ENCODE peak calls at places on chromosomes 6 and 20, in eight cellular contexts. One of them, this sample, is unnamed.

GRCh38 chr20:61043681-61044080 is 208.4 kb upstream of the CDH4 start:
- DNase-seq in glomerular endothelial cell: no peak
- DNase-seq in A172: no peak
- DNase-seq in H7: no peak
- DNase-seq in left ventricle myocardium superior: no peak
- DNase-seq in CD14-positive monocyte: no peak
- DNase-seq in Daoy: no peak
- DNase-seq in hypothalamus: no peak
- DNase-seq in this sample: no peak

GRCh38 chr6:104118274-104118673 is 741.4 kb downstream of the HACE1 start:
- DNase-seq in glomerular endothelial cell: peak
- DNase-seq in hypothalamus: no peak
- DNase-seq in left ventricle myocardium superior: no peak
- DNase-seq in H7: no peak
- DNase-seq in CD14-positive monocyte: no peak
- DNase-seq in Daoy: no peak
- DNase-seq in A172: no peak
- DNase-seq in this sample: no peak

GRCh38 chr6:169810066-169810989 is 58.9 kb downstream of the ERMARD start:
- DNase-seq in H7: peak
- DNase-seq in glomerular endothelial cell: no peak
- DNase-seq in Daoy: peak
- DNase-seq in A172: no peak
- DNase-seq in CD14-positive monocyte: no peak
- DNase-seq in hypothalamus: no peak
- DNase-seq in left ventricle myocardium superior: no peak
- DNase-seq in this sample: peak

GRCh38 chr6:117531346-117531745 is 48.9 kb downstream of the DCBLD1 start:
- DNase-seq in Daoy: peak
- DNase-seq in hypothalamus: no peak
- DNase-seq in A172: peak
- DNase-seq in H7: no peak
- DNase-seq in glomerular endothelial cell: no peak
- DNase-seq in CD14-positive monocyte: no peak
- DNase-seq in left ventricle myocardium superior: no peak
- DNase-seq in this sample: no peak

GRCh38 chr20:63706027-63706695 is 1.6 kb downstream of the ARFRP1 start:
- DNase-seq in hypothalamus: no peak
- DNase-seq in CD14-positive monocyte: no peak
- DNase-seq in Daoy: no peak
- DNase-seq in left ventricle myocardium superior: peak
- DNase-seq in H7: no peak
- DNase-seq in glomerular endothelial cell: no peak
- DNase-seq in A172: no peak
- DNase-seq in this sample: no peak

GRCh38 chr6:15389079-15389758 is 143.3 kb downstream of the JARID2 start:
- DNase-seq in A172: no peak
- DNase-seq in Daoy: no peak
- DNase-seq in hypothalamus: no peak
- DNase-seq in H7: no peak
- DNase-seq in left ventricle myocardium superior: no peak
- DNase-seq in CD14-positive monocyte: no peak
- DNase-seq in glomerular endothelial cell: no peak
- DNase-seq in this sample: no peak

GRCh38 chr6:17179246-17180073 is 77.6 kb downstream of the STMND1 start:
- DNase-seq in glomerular endothelial cell: no peak
- DNase-seq in H7: no peak
- DNase-seq in hypothalamus: no peak
- DNase-seq in CD14-positive monocyte: no peak
- DNase-seq in A172: peak
- DNase-seq in left ventricle myocardium superior: no peak
- DNase-seq in Daoy: peak
- DNase-seq in this sample: no peak

GRCh38 chr6:35596448-35597442 is 84.0 kb upstream of the TULP1 start:
- DNase-seq in H7: no peak
- DNase-seq in glomerular endothelial cell: peak
- DNase-seq in left ventricle myocardium superior: no peak
- DNase-seq in CD14-positive monocyte: no peak
- DNase-seq in A172: peak
- DNase-seq in Daoy: peak
- DNase-seq in hypothalamus: no peak
- DNase-seq in this sample: no peak

GRCh38 chr6:159119835-159120234 is 49.4 kb upstream of the FNDC1 start:
- DNase-seq in Daoy: no peak
- DNase-seq in hypothalamus: no peak
- DNase-seq in A172: no peak
- DNase-seq in glomerular endothelial cell: no peak
- DNase-seq in left ventricle myocardium superior: no peak
- DNase-seq in CD14-positive monocyte: peak
- DNase-seq in H7: no peak
- DNase-seq in this sample: no peak

GRCh38 chr6:26351544-26351953 is 13.4 kb upstream of the BTN3A2 start:
- DNase-seq in glomerular endothelial cell: peak
- DNase-seq in CD14-positive monocyte: peak
- DNase-seq in H7: no peak
- DNase-seq in A172: peak
- DNase-seq in hypothalamus: no peak
- DNase-seq in left ventricle myocardium superior: no peak
- DNase-seq in Daoy: peak
- DNase-seq in this sample: peak

GRCh38 chr6:133590196-133590595 is 298.7 kb upstream of the TCF21 start:
- DNase-seq in H7: no peak
- DNase-seq in CD14-positive monocyte: no peak
- DNase-seq in Daoy: no peak
- DNase-seq in left ventricle myocardium superior: no peak
- DNase-seq in glomerular endothelial cell: no peak
- DNase-seq in A172: no peak
- DNase-seq in hypothalamus: no peak
- DNase-seq in this sample: no peak

GRCh38 chr6:143575440-143575839 is 63.9 kb upstream of the FUCA2 start:
- DNase-seq in H7: peak
- DNase-seq in CD14-positive monocyte: peak
- DNase-seq in glomerular endothelial cell: peak
- DNase-seq in Daoy: peak
- DNase-seq in A172: peak
- DNase-seq in left ventricle myocardium superior: no peak
- DNase-seq in hypothalamus: peak
- DNase-seq in this sample: peak

GRCh38 chr20:64038579-64039292 is 2.8 kb downstream of the C20orf204 start:
- DNase-seq in Daoy: peak
- DNase-seq in glomerular endothelial cell: no peak
- DNase-seq in CD14-positive monocyte: no peak
- DNase-seq in A172: no peak
- DNase-seq in hypothalamus: no peak
- DNase-seq in left ventricle myocardium superior: peak
- DNase-seq in H7: peak
- DNase-seq in this sample: no peak

GRCh38 chr6:122663981-122664380 is 53.8 kb downstream of the PKIB start:
- DNase-seq in left ventricle myocardium superior: no peak
- DNase-seq in glomerular endothelial cell: no peak
- DNase-seq in Daoy: no peak
- DNase-seq in A172: no peak
- DNase-seq in CD14-positive monocyte: no peak
- DNase-seq in H7: no peak
- DNase-seq in hypothalamus: no peak
- DNase-seq in this sample: no peak

This sample was measured in HepG2.